ENCODE peak calls at places on chromosomes 11 and 22, in ten cellular contexts. Q, N, A, S, H, Y, R, I, U and E are unnamed samples.

GRCh38 chr22:29831958-29832357 is 6.1 kb downstream of the ASCC2 start:
- DNase-seq in N (no peak), Y (no peak), S (no peak), R (no peak), U (no peak), I (no peak), H (no peak), A (no peak), Q (no peak), E (no peak)

GRCh38 chr11:64093233-64094039 is 57.7 kb downstream of the FLRT1 start:
- DNase-seq in U (peak; percentile 42), A (no peak), I (no peak), R (no peak), S (no peak), N (no peak), Y (peak; percentile 27), H (no peak), Q (no peak), E (no peak)

GRCh38 chr11:59263225-59263894 is 50.6 kb upstream of the MPEG1 start:
- DNase-seq in Q (peak; percentile 64), Y (no peak), N (no peak), U (peak; percentile 68), I (peak; percentile 16), R (peak; percentile 63), A (peak; percentile 53), S (no peak), H (peak; percentile 66), E (no peak)

GRCh38 chr11:18313985-18314763 is 7.8 kb downstream of the HPS5 start:
- DNase-seq in U (no peak), Q (peak; percentile 57), A (no peak), H (no peak), N (no peak), R (no peak), I (no peak), S (peak; percentile 70), Y (peak; percentile 50), E (no peak)

GRCh38 chr22:25835348-25835747 is 93.4 kb downstream of the MYO18B start:
- DNase-seq in Q (no peak), H (no peak), S (no peak), A (no peak), I (no peak), Y (no peak), N (no peak), R (no peak), U (no peak), E (no peak)

GRCh38 chr11:131668867-131669780 is 298.7 kb downstream of the NTM start:
- DNase-seq in R (peak; percentile 40), Q (peak; percentile 81), U (peak; percentile 56), Y (peak; percentile 67), S (no peak), A (no peak), H (no peak), N (no peak), I (no peak), E (peak; percentile 66)

GRCh38 chr11:72812968-72813739 is 1.1 kb upstream of the ATG16L2 start:
- DNase-seq in R (peak; percentile 59), I (peak; percentile 57), A (peak; percentile 63), N (peak; percentile 52), Q (peak; percentile 86), H (no peak), Y (peak; percentile 75), U (peak; percentile 57), S (peak; percentile 70), E (no peak)

GRCh38 chr11:47593934-47594855 is at the start of gene C1QTNF4:
- DNase-seq in S (no peak), N (no peak), A (no peak), Y (no peak), I (no peak), R (no peak), H (no peak), U (no peak), Q (no peak), E (no peak)

GRCh38 chr11:16239130-16240105 is 116.9 kb downstream of the SOX6 start:
- DNase-seq in U (no peak), H (no peak), Q (no peak), N (no peak), A (no peak), R (no peak), Y (no peak), I (no peak), S (no peak), E (no peak)

GRCh38 chr11:26204110-26204509 is 127.8 kb upstream of the ANO3 start:
- DNase-seq in N (no peak), Q (no peak), A (no peak), I (no peak), S (no peak), Y (no peak), R (no peak), H (no peak), U (no peak), E (no peak)

GRCh38 chr22:40904101-40904500 is 42.2 kb upstream of the DNAJB7 start:
- DNase-seq in Y (no peak), H (no peak), R (no peak), N (no peak), U (no peak), I (no peak), A (no peak), Q (no peak), S (peak; percentile 51), E (no peak)

DNA sequence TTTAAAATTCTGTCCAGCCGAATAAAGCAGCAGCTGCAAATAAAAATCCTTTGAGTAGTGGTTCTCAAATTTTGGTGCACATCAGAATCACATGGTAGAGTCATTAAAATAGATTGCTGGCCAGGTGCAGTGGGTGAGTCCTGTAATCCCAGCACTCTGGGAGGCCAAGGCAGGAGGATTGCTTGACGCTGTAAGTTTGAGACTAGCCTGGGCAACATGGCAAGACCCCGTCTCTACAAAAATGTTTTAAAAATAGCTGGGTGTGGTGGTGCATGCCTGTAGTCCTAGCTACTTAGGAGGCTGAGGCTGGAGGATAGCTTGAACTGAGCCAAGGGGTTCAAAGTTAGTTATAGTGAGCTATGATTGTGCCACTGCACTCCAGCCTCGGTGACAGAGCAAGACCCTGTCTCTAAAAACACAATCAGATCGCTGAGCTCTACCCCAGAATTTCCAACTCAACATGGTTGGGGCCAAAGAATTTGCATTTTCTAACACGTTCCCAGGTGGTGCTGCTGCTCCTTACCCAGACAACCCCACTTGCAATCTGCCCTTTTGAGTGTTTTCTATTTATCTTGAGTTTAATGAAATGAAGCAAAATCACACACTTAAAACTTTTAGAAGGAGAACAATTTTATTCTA is 48.8 kb downstream of the BIRC2 start:
- DNase-seq in R (no peak), A (no peak), I (no peak), Q (no peak), U (no peak), S (no peak), H (no peak), N (no peak), Y (no peak), E (no peak)
- H3K27ac ChIP-seq in R (no peak overlapping the region), A (no peak overlapping the region), I (no peak overlapping the region), Q (no peak overlapping the region), U (no peak overlapping the region), S (no peak overlapping the region), H (no peak overlapping the region), N (peak overlapping the region; percentile 33), Y (no peak overlapping the region), E (no peak overlapping the region)

DNA sequence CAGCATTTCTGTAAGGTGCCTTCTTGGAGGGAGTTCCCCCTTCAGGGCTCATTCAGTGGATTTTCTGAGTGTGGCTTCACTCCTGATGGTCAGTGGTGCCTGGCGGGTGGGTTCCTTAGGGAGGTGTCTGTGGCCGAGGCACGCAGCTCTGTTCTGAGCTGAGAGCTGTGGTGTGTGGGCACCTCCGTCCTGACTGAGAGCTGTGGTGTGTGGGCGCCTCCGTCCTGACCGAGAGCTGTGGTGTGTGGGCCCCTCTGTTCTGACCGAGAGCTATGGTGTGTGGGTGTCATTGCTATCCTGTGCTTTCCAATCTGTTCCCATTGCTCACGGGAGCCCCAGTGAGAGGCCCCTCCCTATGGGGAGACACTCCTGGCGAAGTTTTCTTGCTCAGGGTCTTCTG is 39.8 kb downstream of the MUC6 start:
- DNase-seq in N (no peak), Y (no peak), S (no peak), Q (no peak), U (no peak), I (no peak), R (no peak), A (no peak), H (no peak), E (no peak)
- H3K27ac ChIP-seq in N (no peak overlapping the region), Y (no peak overlapping the region), S (no peak overlapping the region), Q (no peak overlapping the region), U (peak overlapping the region; percentile 66), I (no peak overlapping the region), R (no peak overlapping the region), A (no peak overlapping the region), H (no peak overlapping the region), E (no peak overlapping the region)

GRCh38 chr11:69355346-69355940 is 61.5 kb downstream of the MYEOV start:
- DNase-seq in N (no peak), R (peak; percentile 15), H (peak; percentile 31), S (no peak), A (peak; percentile 28), Y (no peak), Q (no peak), I (no peak), U (no peak), E (no peak)
- H3K27ac ChIP-seq in N (no peak overlapping the region), R (no peak overlapping the region), H (no peak overlapping the region), S (no peak overlapping the region), A (no peak overlapping the region), Y (no peak overlapping the region), Q (no peak overlapping the region), I (no peak overlapping the region), U (no peak overlapping the region), E (no peak overlapping the region)

DNA sequence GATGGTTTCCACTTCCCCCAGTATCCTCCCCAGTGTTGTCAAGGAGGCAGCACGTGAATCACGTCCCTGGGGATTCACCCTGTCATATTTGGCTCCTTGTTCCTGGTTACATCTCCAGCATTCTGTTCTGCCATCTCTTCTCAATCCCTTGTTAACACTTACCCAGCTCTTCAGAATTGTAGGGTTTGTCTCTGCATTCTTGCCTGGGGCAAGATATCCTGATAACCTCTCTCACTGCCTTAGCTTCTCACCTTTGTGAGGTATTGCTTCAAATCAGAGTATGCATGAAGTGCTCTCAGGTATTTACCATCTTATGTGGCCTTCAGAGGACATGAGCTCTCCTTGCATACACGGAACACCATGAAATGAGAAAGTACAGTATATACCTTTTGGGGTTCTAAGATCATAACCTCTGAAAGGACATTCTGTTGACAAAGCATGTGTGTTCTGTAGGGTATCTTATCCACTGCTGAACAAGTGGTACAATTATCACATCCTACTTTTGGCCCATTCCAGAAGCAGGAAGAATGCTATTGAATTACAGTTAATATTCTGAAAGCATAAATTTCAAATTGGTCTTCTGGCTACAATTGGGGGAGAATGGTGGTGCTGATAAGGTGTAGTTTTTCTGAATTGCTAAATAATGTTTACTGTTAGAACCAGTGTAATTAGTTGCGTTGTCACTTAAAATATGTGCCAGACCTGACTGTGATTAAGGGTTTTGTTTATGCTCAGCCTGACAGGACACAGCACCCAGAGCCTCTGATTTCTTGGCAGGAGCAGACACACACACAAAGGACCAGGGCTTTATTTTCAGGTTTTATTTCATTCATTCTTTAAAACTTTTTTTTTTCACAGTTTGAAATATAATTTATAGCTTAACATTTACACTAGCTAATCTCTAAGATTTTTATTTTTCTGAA is 32.7 kb downstream of the VSTM5 start:
- DNase-seq in S (peak; percentile 96), Y (no peak), U (no peak), N (no peak), R (no peak), A (no peak), I (no peak), H (no peak), Q (peak; percentile 85), E (no peak)
- H3K27ac ChIP-seq in S (peak overlapping the region; percentile 48), Y (no peak overlapping the region), U (no peak overlapping the region), N (no peak overlapping the region), R (no peak overlapping the region), A (no peak overlapping the region), I (no peak overlapping the region), H (no peak overlapping the region), Q (peak overlapping the region; percentile 86), E (no peak overlapping the region)